ENCODE peak calls at places on chromosome 11, in five cellular contexts. One of them, this sample, is unnamed. For H3K4me1, the result is how much of the 10 kb centered on the place peaks cover.

GRCh38 chr11:83042966-83043711 is 28.6 kb downstream of the RAB30 start:
- DNase-seq in A549: no peak
- DNase-seq in upper lobe of left lung: no peak
- DNase-seq in K562: no peak
- DNase-seq in ovary: no peak
- DNase-seq in this sample: no peak

GRCh38 chr11:79263001-79263400 is 177.8 kb downstream of the TENM4 start:
- DNase-seq in A549: no peak
- DNase-seq in upper lobe of left lung: no peak
- DNase-seq in K562: no peak
- DNase-seq in ovary: peak
- DNase-seq in this sample: no peak

GRCh38 chr11:78838417-78838816 is 263.8 kb upstream of the NARS2 start:
- DNase-seq in A549: no peak
- DNase-seq in upper lobe of left lung: no peak
- DNase-seq in K562: no peak
- DNase-seq in ovary: no peak
- DNase-seq in this sample: no peak

GRCh38 chr11:62958547-62959071 is 26.2 kb downstream of the SLC22A6 start:
- DNase-seq in A549: no peak
- DNase-seq in upper lobe of left lung: no peak
- DNase-seq in K562: no peak
- DNase-seq in ovary: peak
- DNase-seq in this sample: no peak

GRCh38 chr11:20754957-20755356 is 85.6 kb downstream of the NELL1 start:
- DNase-seq in A549: no peak
- DNase-seq in upper lobe of left lung: no peak
- DNase-seq in K562: peak
- DNase-seq in ovary: no peak
- DNase-seq in this sample: no peak

GRCh38 chr11:117143390-117143789 is 697 bp upstream of the PAFAH1B2 start:
- DNase-seq in A549: peak
- DNase-seq in upper lobe of left lung: no peak
- DNase-seq in K562: peak
- DNase-seq in ovary: peak
- DNase-seq in this sample: no peak

GRCh38 chr11:47425611-47426010 is 628 bp downstream of the PSMC3 start:
- DNase-seq in A549: no peak
- DNase-seq in upper lobe of left lung: no peak
- DNase-seq in K562: no peak
- DNase-seq in ovary: no peak
- DNase-seq in this sample: no peak

GRCh38 chr11:3051435-3052108 is 5.7 kb downstream of the CARS1 start:
- DNase-seq in A549: no peak
- DNase-seq in upper lobe of left lung: no peak
- DNase-seq in K562: no peak
- DNase-seq in ovary: peak
- DNase-seq in this sample: no peak

GRCh38 chr11:78893996-78894395 is 319.3 kb upstream of the NARS2 start:
- DNase-seq in A549: no peak
- DNase-seq in upper lobe of left lung: no peak
- DNase-seq in K562: no peak
- DNase-seq in ovary: no peak
- DNase-seq in this sample: no peak

GRCh38 chr11:119892311-119892808 is 163.4 kb upstream of the NECTIN1 start:
- DNase-seq in A549: no peak
- DNase-seq in upper lobe of left lung: peak
- DNase-seq in K562: no peak
- DNase-seq in ovary: no peak
- DNase-seq in this sample: no peak

GRCh38 chr11:9266132-9266736 is 1.1 kb upstream of the DENND5A start:
- DNase-seq in A549: no peak
- DNase-seq in upper lobe of left lung: no peak
- DNase-seq in K562: no peak
- DNase-seq in ovary: no peak
- DNase-seq in this sample: no peak

DNA sequence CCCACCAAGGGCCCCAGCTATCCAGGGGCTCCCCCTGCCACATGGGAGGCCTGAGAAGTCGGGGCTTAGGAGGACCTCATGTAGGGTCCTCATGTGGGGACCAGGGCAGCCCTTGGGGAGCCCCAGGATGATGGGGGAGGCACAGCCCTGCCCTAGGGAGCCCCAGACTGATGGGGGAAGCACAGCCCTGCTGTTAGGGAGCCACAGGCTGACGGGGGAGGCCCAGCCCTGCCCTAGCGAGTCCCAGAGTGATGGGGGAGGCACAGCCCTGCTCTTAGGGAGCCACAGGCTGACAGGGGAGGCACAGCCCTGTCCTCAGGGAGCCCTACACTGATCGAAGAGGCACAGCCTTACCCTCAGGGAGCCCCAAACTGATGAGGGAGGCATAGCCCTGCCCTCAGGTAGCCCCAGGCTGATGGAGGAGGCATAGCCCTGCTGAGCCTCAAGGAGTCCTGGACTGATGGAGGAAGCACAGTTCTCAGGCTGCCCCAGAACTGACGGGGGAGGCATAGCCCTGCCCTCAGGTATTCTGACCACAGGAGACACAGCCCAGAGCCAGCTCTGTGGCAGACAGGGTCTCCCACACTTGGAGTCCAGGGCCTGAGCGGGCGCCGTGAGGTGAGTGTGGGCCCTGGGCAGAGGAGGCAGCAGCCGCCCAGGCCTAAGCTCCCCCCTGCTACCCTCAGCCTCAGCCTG is 10.8 kb downstream of the PRR33 start:
- DNase-seq in A549: no peak
- DNase-seq in upper lobe of left lung: peak
- DNase-seq in K562: no peak
- DNase-seq in ovary: no peak
- DNase-seq in this sample: no peak
- TF ChIP-seq EP300 in A549: no peak
- TF ChIP-seq EP300 in upper lobe of left lung: no peak
- TF ChIP-seq EP300 in K562: no peak
- TF ChIP-seq EP300 in ovary: no peak
- TF ChIP-seq EP300 in this sample: no peak

GRCh38 chr11:44607324-44607962 is 42.0 kb downstream of the CD82 start:
- DNase-seq in A549: no peak
- DNase-seq in upper lobe of left lung: no peak
- DNase-seq in K562: no peak
- DNase-seq in ovary: no peak
- DNase-seq in this sample: no peak
- H3K4me1 ChIP-seq in A549: under half
- H3K4me1 ChIP-seq in upper lobe of left lung: half or more
- H3K4me1 ChIP-seq in K562: under half
- H3K4me1 ChIP-seq in ovary: under half
- H3K4me1 ChIP-seq in this sample: under half

GRCh38 chr11:69640995-69641581 is at the start of gene CCND1:
- DNase-seq in A549: peak
- DNase-seq in upper lobe of left lung: peak
- DNase-seq in K562: peak
- DNase-seq in ovary: no peak
- DNase-seq in this sample: no peak
- TF ChIP-seq EP300 in A549: peak
- TF ChIP-seq EP300 in upper lobe of left lung: no peak
- TF ChIP-seq EP300 in K562: no peak
- TF ChIP-seq EP300 in ovary: no peak
- TF ChIP-seq EP300 in this sample: no peak

GRCh38 chr11:35009191-35009940 is 92.9 kb downstream of the PDHX start:
- DNase-seq in A549: peak
- DNase-seq in upper lobe of left lung: no peak
- DNase-seq in K562: no peak
- DNase-seq in ovary: no peak
- DNase-seq in this sample: no peak

GRCh38 chr11:35006389-35007128 is 90.1 kb downstream of the PDHX start:
- DNase-seq in A549: no peak
- DNase-seq in upper lobe of left lung: no peak
- DNase-seq in K562: no peak
- DNase-seq in ovary: no peak
- DNase-seq in this sample: no peak

GRCh38 chr11:35005156-35005780 is 88.8 kb downstream of the PDHX start:
- DNase-seq in A549: no peak
- DNase-seq in upper lobe of left lung: no peak
- DNase-seq in K562: no peak
- DNase-seq in ovary: no peak
- DNase-seq in this sample: no peak

GRCh38 chr11:35009941-35010337 is 93.5 kb downstream of the PDHX start:
- DNase-seq in A549: peak
- DNase-seq in upper lobe of left lung: no peak
- DNase-seq in K562: no peak
- DNase-seq in ovary: no peak
- DNase-seq in this sample: no peak

DNA sequence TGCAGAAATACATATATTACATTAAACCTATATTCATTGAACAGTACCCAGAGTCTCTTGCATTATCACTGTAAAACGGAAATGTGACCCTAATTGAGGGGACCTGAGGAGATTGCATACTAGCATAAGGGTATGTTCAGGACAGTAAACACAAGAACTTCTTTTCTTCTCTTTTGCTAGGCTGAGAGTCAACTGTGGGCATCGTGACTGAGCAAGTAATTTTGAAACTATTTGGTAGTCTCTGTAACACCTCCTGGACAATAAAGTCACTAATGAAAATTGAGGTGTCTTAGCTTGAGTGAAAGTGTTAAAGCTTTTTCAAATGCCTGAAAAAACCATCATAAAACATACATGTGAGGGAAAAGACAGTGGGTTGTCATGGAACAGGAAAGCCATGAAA is 90.9 kb downstream of the PDHX start:
- DNase-seq in A549: no peak
- DNase-seq in upper lobe of left lung: no peak
- DNase-seq in K562: no peak
- DNase-seq in ovary: no peak
- DNase-seq in this sample: no peak
- H3K4me1 ChIP-seq in A549: half or more
- H3K4me1 ChIP-seq in upper lobe of left lung: under half
- H3K4me1 ChIP-seq in K562: under half
- H3K4me1 ChIP-seq in ovary: under half
- H3K4me1 ChIP-seq in this sample: under half

GRCh38 chr11:72113170-72113808 is 794 bp upstream of the ANAPC15 start:
- DNase-seq in A549: no peak
- DNase-seq in upper lobe of left lung: no peak
- DNase-seq in K562: no peak
- DNase-seq in ovary: no peak
- DNase-seq in this sample: no peak

GRCh38 chr11:72112541-72113136 is at the start of gene ANAPC15:
- DNase-seq in A549: peak
- DNase-seq in upper lobe of left lung: peak
- DNase-seq in K562: peak
- DNase-seq in ovary: peak
- DNase-seq in this sample: peak

GRCh38 chr11:72119188-72119587 is 6.7 kb upstream of the ANAPC15 start:
- DNase-seq in A549: no peak
- DNase-seq in upper lobe of left lung: no peak
- DNase-seq in K562: no peak
- DNase-seq in ovary: no peak
- DNase-seq in this sample: no peak

GRCh38 chr11:72114570-72114969 is 2.1 kb upstream of the ANAPC15 start:
- DNase-seq in A549: no peak
- DNase-seq in upper lobe of left lung: no peak
- DNase-seq in K562: no peak
- DNase-seq in ovary: no peak
- DNase-seq in this sample: no peak

GRCh38 chr11:72116019-72116755 is 3.7 kb upstream of the ANAPC15 start:
- DNase-seq in A549: no peak
- DNase-seq in upper lobe of left lung: no peak
- DNase-seq in K562: no peak
- DNase-seq in ovary: no peak
- DNase-seq in this sample: no peak
- TF ChIP-seq EP300 in A549: no peak
- TF ChIP-seq EP300 in upper lobe of left lung: no peak
- TF ChIP-seq EP300 in K562: no peak
- TF ChIP-seq EP300 in ovary: no peak
- TF ChIP-seq EP300 in this sample: no peak

GRCh38 chr11:33706961-33707360 is 6.3 kb upstream of the C11orf91 start:
- DNase-seq in A549: no peak
- DNase-seq in upper lobe of left lung: no peak
- DNase-seq in K562: no peak
- DNase-seq in ovary: no peak
- DNase-seq in this sample: no peak

GRCh38 chr11:33708970-33709369 is 8.3 kb upstream of the C11orf91 start:
- DNase-seq in A549: no peak
- DNase-seq in upper lobe of left lung: no peak
- DNase-seq in K562: no peak
- DNase-seq in ovary: no peak
- DNase-seq in this sample: no peak

GRCh38 chr11:33703771-33704170 is 3.1 kb upstream of the C11orf91 start:
- DNase-seq in A549: no peak
- DNase-seq in upper lobe of left lung: no peak
- DNase-seq in K562: no peak
- DNase-seq in ovary: no peak
- DNase-seq in this sample: no peak

GRCh38 chr11:33704240-33705002 is 3.8 kb upstream of the C11orf91 start:
- DNase-seq in A549: no peak
- DNase-seq in upper lobe of left lung: no peak
- DNase-seq in K562: peak
- DNase-seq in ovary: no peak
- DNase-seq in this sample: no peak

GRCh38 chr11:33706546-33706945 is 5.9 kb upstream of the C11orf91 start:
- DNase-seq in A549: no peak
- DNase-seq in upper lobe of left lung: no peak
- DNase-seq in K562: no peak
- DNase-seq in ovary: no peak
- DNase-seq in this sample: no peak
- H3K4me1 ChIP-seq in A549: half or more
- H3K4me1 ChIP-seq in upper lobe of left lung: half or more
- H3K4me1 ChIP-seq in K562: under half
- H3K4me1 ChIP-seq in ovary: under half
- H3K4me1 ChIP-seq in this sample: under half

GRCh38 chr11:45930031-45930794 is 7.8 kb downstream of the LARGE2 start:
- DNase-seq in A549: no peak
- DNase-seq in upper lobe of left lung: peak
- DNase-seq in K562: no peak
- DNase-seq in ovary: peak
- DNase-seq in this sample: no peak

GRCh38 chr11:45933131-45933821 is 10.8 kb downstream of the LARGE2 start:
- DNase-seq in A549: no peak
- DNase-seq in upper lobe of left lung: no peak
- DNase-seq in K562: no peak
- DNase-seq in ovary: peak
- DNase-seq in this sample: no peak

GRCh38 chr11:45930951-45931563 is 8.6 kb downstream of the LARGE2 start:
- DNase-seq in A549: no peak
- DNase-seq in upper lobe of left lung: no peak
- DNase-seq in K562: no peak
- DNase-seq in ovary: peak
- DNase-seq in this sample: no peak

GRCh38 chr11:45932217-45932616 is 9.8 kb downstream of the LARGE2 start:
- DNase-seq in A549: no peak
- DNase-seq in upper lobe of left lung: no peak
- DNase-seq in K562: no peak
- DNase-seq in ovary: no peak
- DNase-seq in this sample: no peak

DNA sequence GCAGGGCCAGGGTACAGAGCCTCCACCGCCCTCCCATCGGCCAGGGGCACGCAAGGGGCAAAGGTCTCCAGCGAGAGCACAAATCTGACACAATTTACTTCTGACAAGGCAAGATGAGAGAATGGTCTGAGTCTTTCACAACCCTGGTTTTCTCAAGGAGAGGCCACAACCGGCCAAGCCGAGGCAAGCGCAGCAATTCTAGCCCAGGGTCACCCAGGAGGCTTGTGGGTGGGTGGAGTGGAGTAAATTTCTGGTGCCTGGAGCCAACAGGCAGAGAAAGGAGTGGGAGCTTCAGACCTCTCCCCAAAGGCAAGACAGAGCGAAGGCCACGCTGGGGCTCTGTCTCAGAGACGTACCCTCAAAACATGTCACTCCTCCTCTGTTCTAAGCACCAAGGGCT is 9.3 kb downstream of the LARGE2 start:
- DNase-seq in A549: no peak
- DNase-seq in upper lobe of left lung: no peak
- DNase-seq in K562: no peak
- DNase-seq in ovary: no peak
- DNase-seq in this sample: no peak
- TF ChIP-seq EP300 in A549: no peak
- TF ChIP-seq EP300 in upper lobe of left lung: no peak
- TF ChIP-seq EP300 in K562: no peak
- TF ChIP-seq EP300 in ovary: no peak
- TF ChIP-seq EP300 in this sample: no peak

This sample was measured in tibial nerve.